ENCODE peak calls at places on chromosome 17, in seven cellular contexts. J is body of pancreas, H is K562, Q is dorsolateral prefrontal cortex, Y is GM23338, V is suprapubic skin, K is GM12865. U is an unnamed sample.

GRCh38 chr17:80673152-80673920 is 128.7 kb downstream of the RPTOR start:
- DNase-seq in J (no peak), H (no peak), Q (no peak), Y (no peak), V (no peak), K (no peak), U (no peak)

GRCh38 chr17:81049372-81049911 is 14.5 kb downstream of the BAIAP2 start:
- DNase-seq in J (no peak), H (peak), Q (no peak), Y (no peak), V (no peak), K (peak), U (no peak)

GRCh38 chr17:69130627-69131293 is 10.9 kb downstream of the ABCA6 start:
- DNase-seq in J (no peak), H (no peak), Q (no peak), Y (no peak), V (no peak), K (no peak), U (no peak)

GRCh38 chr17:78708510-78708973 is 73.5 kb downstream of the CYTH1 start:
- DNase-seq in J (peak), H (peak), Q (peak), Y (peak), V (peak), K (peak), U (peak)

GRCh38 chr17:68719431-68719830 is 118.3 kb upstream of the FAM20A start:
- DNase-seq in J (no peak), H (no peak), Q (no peak), Y (no peak), V (no peak), K (no peak), U (no peak)

GRCh38 chr17:794876-795275 is 12.7 kb downstream of the MRM3 start:
- DNase-seq in J (peak), H (peak), Q (peak), Y (peak), V (peak), K (peak), U (no peak)

GRCh38 chr17:29214215-29215146 is 32.2 kb upstream of the CRYBA1 start:
- DNase-seq in J (peak), H (no peak), Q (no peak), Y (no peak), V (no peak), K (no peak), U (no peak)

GRCh38 chr17:35536664-35537160 is 766 bp downstream of the SLFN12L start:
- DNase-seq in J (no peak), H (no peak), Q (no peak), Y (no peak), V (no peak), K (peak), U (no peak)

GRCh38 chr17:34445145-34445544 is 82.1 kb upstream of the CCL1 start:
- DNase-seq in J (no peak), H (no peak), Q (no peak), Y (no peak), V (no peak), K (no peak), U (no peak)

GRCh38 chr17:62876664-62877411 is 68.7 kb upstream of the MARCHF10 start:
- DNase-seq in J (no peak), H (no peak), Q (no peak), Y (no peak), V (no peak), K (no peak), U (no peak)

GRCh38 chr17:66040402-66040801 is 151.5 kb downstream of the CEP112 start:
- DNase-seq in J (peak), H (no peak), Q (no peak), Y (peak), V (no peak), K (no peak), U (no peak)

GRCh38 chr17:79631640-79632431 is 21.0 kb upstream of the RBFOX3 start:
- DNase-seq in J (no peak), H (no peak), Q (no peak), Y (no peak), V (peak), K (no peak), U (no peak)

GRCh38 chr17:69567130-69567529 is 152.6 kb downstream of the MAP2K6 start:
- DNase-seq in J (no peak), H (no peak), Q (no peak), Y (peak), V (no peak), K (no peak), U (no peak)

GRCh38 chr17:77437017-77437416 is 296.2 kb downstream of the SEC14L1 start:
- DNase-seq in J (peak), H (no peak), Q (no peak), Y (no peak), V (no peak), K (no peak), U (no peak)

GRCh38 chr17:82228842-82229685 is at the start of gene SLC16A3:
- DNase-seq in J (no peak), H (no peak), Q (peak), Y (peak), V (no peak), K (peak), U (no peak)

GRCh38 chr17:17713839-17714238 is 32.6 kb downstream of the RAI1 start:
- DNase-seq in J (peak), H (no peak), Q (peak), Y (no peak), V (no peak), K (peak), U (no peak)

GRCh38 chr17:79677646-79678045 is 53.1 kb upstream of the ENPP7 start:
- DNase-seq in J (no peak), H (no peak), Q (no peak), Y (no peak), V (no peak), K (no peak), U (no peak)

GRCh38 chr17:50611639-50612038 is 23.0 kb upstream of the ABCC3 start:
- DNase-seq in J (no peak), H (no peak), Q (no peak), Y (no peak), V (no peak), K (no peak), U (no peak)

GRCh38 chr17:63445571-63446217 is 412 bp downstream of the CYB561 start:
- DNase-seq in J (peak), H (peak), Q (no peak), Y (peak), V (no peak), K (peak), U (no peak)

GRCh38 chr17:39668141-39668924 is at the start of gene PNMT:
- DNase-seq in J (peak), H (peak), Q (peak), Y (peak), V (no peak), K (peak), U (no peak)

GRCh38 chr17:49691677-49692191 is 13.8 kb upstream of the SPOP start:
- DNase-seq in J (no peak), H (no peak), Q (no peak), Y (peak), V (no peak), K (no peak), U (no peak)

GRCh38 chr17:34220045-34220775 is 34.9 kb upstream of the CCL2 start:
- DNase-seq in J (no peak), H (no peak), Q (no peak), Y (no peak), V (no peak), K (no peak), U (no peak)

GRCh38 chr17:73806768-73807167 is 162.5 kb upstream of the SDK2 start:
- DNase-seq in J (no peak), H (no peak), Q (no peak), Y (no peak), V (no peak), K (no peak), U (no peak)

GRCh38 chr17:14768923-14769322 is 468.0 kb downstream of the HS3ST3B1 start:
- DNase-seq in J (no peak), H (no peak), Q (no peak), Y (no peak), V (no peak), K (no peak), U (no peak)

GRCh38 chr17:19287651-19288050 is 50.5 kb downstream of the EPN2 start:
- DNase-seq in J (no peak), H (no peak), Q (no peak), Y (no peak), V (no peak), K (no peak), U (no peak)

GRCh38 chr17:74512624-74513084 is 18.6 kb downstream of the CD300LB start:
- DNase-seq in J (peak), H (no peak), Q (no peak), Y (no peak), V (peak), K (peak), U (no peak)

GRCh38 chr17:11991461-11991860 is 5.8 kb downstream of the ZNF18 start:
- DNase-seq in J (no peak), H (no peak), Q (no peak), Y (peak), V (no peak), K (no peak), U (no peak)

GRCh38 chr17:80984749-80985148 is 6.9 kb upstream of the CHMP6 start:
- DNase-seq in J (no peak), H (no peak), Q (no peak), Y (peak), V (peak), K (no peak), U (no peak)

GRCh38 chr17:13792314-13792713 is 190.6 kb upstream of the HS3ST3A1 start:
- DNase-seq in J (no peak), H (no peak), Q (no peak), Y (no peak), V (no peak), K (no peak), U (no peak)

DNA sequence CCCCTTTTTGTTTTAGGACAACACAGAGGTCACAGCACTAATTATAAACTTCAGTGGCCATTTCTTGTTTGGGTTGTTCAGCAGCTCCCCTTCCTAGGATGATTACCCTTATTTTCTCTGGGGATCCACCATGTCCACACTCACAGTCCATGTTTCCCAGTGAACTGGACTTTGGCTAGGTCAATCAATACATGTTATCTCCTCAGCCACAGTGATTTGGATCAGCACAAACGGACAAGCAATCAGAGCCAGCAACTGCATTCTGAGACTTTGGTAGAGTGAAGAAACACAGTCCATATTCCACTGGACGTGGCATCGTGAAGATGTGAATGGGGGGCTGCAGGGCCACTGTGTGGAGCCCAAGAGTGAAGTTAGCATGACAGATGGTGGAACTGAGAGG is 4.6 kb downstream of the TMEM220 start:
- DNase-seq in J (no peak), H (no peak), Q (no peak), Y (no peak), V (no peak), K (no peak), U (no peak)
- TF ChIP-seq CTCF in J (no peak), H (no peak), Q (no peak), Y (no peak), V (no peak), K (no peak), U (no peak)

GRCh38 chr17:72432143-72432604 is 311.4 kb downstream of the SOX9 start:
- DNase-seq in J (no peak), H (no peak), Q (no peak), Y (no peak), V (no peak), K (no peak), U (no peak)

GRCh38 chr17:72429066-72429638 is 308.3 kb downstream of the SOX9 start:
- DNase-seq in J (no peak), H (no peak), Q (no peak), Y (no peak), V (no peak), K (no peak), U (no peak)

GRCh38 chr17:72432881-72433280 is 312.1 kb downstream of the SOX9 start:
- DNase-seq in J (no peak), H (no peak), Q (no peak), Y (no peak), V (no peak), K (no peak), U (no peak)

GRCh38 chr17:72433797-72434196 is 313.0 kb downstream of the SOX9 start:
- DNase-seq in J (no peak), H (no peak), Q (no peak), Y (no peak), V (no peak), K (no peak), U (no peak)

GRCh38 chr17:72430611-72431432 is 310.0 kb downstream of the SOX9 start:
- DNase-seq in J (no peak), H (peak), Q (no peak), Y (peak), V (no peak), K (no peak), U (no peak)
- TF ChIP-seq CTCF in J (no peak), H (no peak), Q (no peak), Y (peak), V (no peak), K (peak), U (peak)

GRCh38 chr17:58756246-58757161 is 850 bp downstream of the PPM1E start:
- DNase-seq in J (no peak), H (peak), Q (peak), Y (peak), V (no peak), K (no peak), U (no peak)

GRCh38 chr17:58755269-58755576 is 431 bp upstream of the PPM1E start:
- DNase-seq in J (no peak), H (no peak), Q (no peak), Y (no peak), V (no peak), K (no peak), U (no peak)

GRCh38 chr17:58755577-58756245 is at the start of gene PPM1E:
- DNase-seq in J (peak), H (peak), Q (peak), Y (peak), V (no peak), K (peak), U (no peak)

GRCh38 chr17:58757162-58757613 is 1.5 kb downstream of the PPM1E start:
- DNase-seq in J (no peak), H (no peak), Q (no peak), Y (no peak), V (no peak), K (no peak), U (no peak)

GRCh38 chr17:58753026-58753425 is 2.6 kb upstream of the PPM1E start:
- DNase-seq in J (no peak), H (no peak), Q (no peak), Y (no peak), V (no peak), K (no peak), U (no peak)
- TF ChIP-seq CTCF in J (no peak), H (no peak), Q (no peak), Y (no peak), V (no peak), K (no peak), U (no peak)

DNA sequence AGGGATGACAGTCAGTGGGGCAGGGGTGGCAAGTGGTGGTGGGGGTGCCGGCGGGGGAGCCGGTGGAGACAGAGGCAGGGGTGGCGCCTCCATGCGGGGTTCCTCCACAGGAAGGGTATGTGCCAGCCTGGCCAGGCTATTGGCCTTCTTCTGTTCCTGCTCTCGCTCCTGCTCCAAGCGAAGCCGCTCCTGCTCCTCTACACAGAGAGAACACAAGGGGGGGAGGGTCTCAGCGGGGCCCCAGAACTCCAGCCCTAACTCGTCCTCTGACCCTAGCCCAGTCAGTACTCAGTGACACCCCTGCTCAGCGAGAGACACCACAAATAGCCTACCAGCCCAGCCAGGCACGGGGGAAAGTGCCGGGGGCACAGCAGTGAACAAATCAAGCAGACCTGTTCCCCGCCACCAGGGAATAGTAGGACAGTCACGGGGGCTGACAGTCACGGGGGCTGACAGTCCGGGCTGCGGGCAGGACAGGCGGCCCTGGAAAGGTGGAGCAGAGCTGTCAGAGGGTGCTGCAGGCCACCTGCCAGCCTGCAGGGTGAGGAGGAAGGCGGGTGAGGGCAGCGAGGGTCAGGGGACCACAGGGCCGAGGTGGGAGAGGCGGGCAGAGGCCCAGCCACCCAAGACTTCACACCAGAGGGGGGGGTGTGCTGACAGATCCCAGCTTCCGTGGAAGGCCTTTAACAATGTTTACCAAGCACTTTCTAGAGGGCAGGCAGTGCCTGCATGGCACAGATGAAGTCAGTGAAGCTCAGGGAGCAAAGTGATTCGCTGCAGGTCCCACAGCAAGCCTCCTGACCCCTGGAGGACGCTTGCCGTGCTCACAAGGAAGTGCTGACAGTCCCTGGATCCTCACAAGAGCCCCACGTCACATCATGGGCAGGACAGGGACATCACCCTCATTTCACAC is 5.3 kb downstream of the MNT start:
- DNase-seq in J (peak), H (peak), Q (no peak), Y (no peak), V (no peak), K (peak), U (no peak)
- TF ChIP-seq CTCF in J (no peak), H (peak), Q (no peak), Y (no peak), V (no peak), K (no peak), U (no peak)

DNA sequence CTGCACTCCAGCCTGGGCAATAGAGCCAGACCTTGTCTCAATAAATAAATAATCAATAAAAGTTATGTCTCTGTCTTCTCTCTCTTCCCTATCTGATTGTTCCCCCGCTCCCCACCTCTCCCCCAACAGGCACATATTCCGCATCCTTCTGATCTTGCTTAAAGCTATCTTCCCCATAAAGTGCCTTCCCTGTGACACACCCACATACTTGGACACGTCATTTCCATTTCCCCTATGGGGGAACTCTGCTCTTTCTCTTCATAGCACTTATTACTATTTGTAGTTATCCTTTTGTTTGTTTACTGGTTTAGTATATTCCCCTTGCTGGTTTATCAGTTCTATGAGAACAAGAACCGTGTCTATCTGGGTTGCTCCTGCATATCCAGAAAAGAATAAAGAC is 14.9 kb downstream of the MYO1D start:
- DNase-seq in J (no peak), H (peak), Q (no peak), Y (no peak), V (no peak), K (no peak), U (no peak)
- TF ChIP-seq CTCF in J (no peak), H (no peak), Q (no peak), Y (no peak), V (no peak), K (no peak), U (no peak)

GRCh38 chr17:43871947-43872690 is 25.1 kb downstream of the CD300LG start:
- DNase-seq in J (peak), H (no peak), Q (no peak), Y (no peak), V (no peak), K (no peak), U (no peak)
- TF ChIP-seq CTCF in J (no peak), H (no peak), Q (no peak), Y (no peak), V (no peak), K (no peak), U (no peak)

GRCh38 chr17:75587718-75588545 is at the start of gene MYO15B:
- DNase-seq in J (peak), H (peak), Q (peak), Y (peak), V (no peak), K (no peak), U (no peak)
- TF ChIP-seq CTCF in J (no peak), H (peak), Q (peak), Y (peak), V (no peak), K (peak), U (no peak)

GRCh38 chr17:47948706-47949196 is 7.4 kb downstream of the PNPO start:
- DNase-seq in J (peak), H (no peak), Q (no peak), Y (no peak), V (no peak), K (no peak), U (no peak)
- TF ChIP-seq CTCF in J (no peak), H (no peak), Q (no peak), Y (no peak), V (no peak), K (no peak), U (no peak)

U was measured in GM12864.